ENCODE peak calls at places on chromosome 17, in seven cellular contexts. K is stomach; J is cardiac muscle cell; P is A549; T is astrocyte; I is CD8-positive, alpha-beta T cell; Z is colonic mucosa. O is an unnamed sample.

GRCh38 chr17:79905832-79906231 is 66.6 kb upstream of the CBX4 start:
- DNase-seq in K (no peak), J (no peak), P (peak; percentile 77), T (no peak), I (no peak), Z (no peak), O (no peak)

GRCh38 chr17:34156741-34157589 is 98.1 kb upstream of the CCL2 start:
- DNase-seq in K (no peak), J (peak; percentile 34), P (no peak), T (no peak), I (no peak), Z (no peak), O (no peak)

GRCh38 chr17:78973196-78973595 is 6.5 kb downstream of the LGALS3BP start:
- DNase-seq in K (no peak), J (peak; percentile 37), P (no peak), T (no peak), I (no peak), Z (no peak), O (no peak)

GRCh38 chr17:4074831-4075495 is 67.9 kb downstream of the ZZEF1 start:
- DNase-seq in K (no peak), J (peak; percentile 50), P (peak; percentile 56), T (peak; percentile 20), I (no peak), Z (no peak), O (no peak)

GRCh38 chr17:78374631-78375274 is 3.7 kb upstream of the PGS1 start:
- DNase-seq in K (no peak), J (no peak), P (no peak), T (peak; percentile 89), I (no peak), Z (no peak), O (no peak)

GRCh38 chr17:41211845-41212466 is 14.5 kb upstream of the KRTAP9-2 start:
- DNase-seq in K (no peak), J (no peak), P (peak; percentile 55), T (peak; percentile 35), I (no peak), Z (no peak), O (peak; percentile 44)

GRCh38 chr17:77631307-77631706 is 327.2 kb upstream of the TNRC6C start:
- DNase-seq in K (no peak), J (no peak), P (no peak), T (no peak), I (no peak), Z (no peak), O (no peak)

GRCh38 chr17:9874722-9875121 is 30.3 kb downstream of the RCVRN start:
- DNase-seq in K (no peak), J (no peak), P (no peak), T (no peak), I (no peak), Z (no peak), O (no peak)

GRCh38 chr17:79749156-79749815 is 18.5 kb downstream of the ENPP7 start:
- DNase-seq in K (no peak), J (no peak), P (no peak), T (peak; percentile 71), I (no peak), Z (no peak), O (no peak)

GRCh38 chr17:72404872-72405271 is 284.1 kb downstream of the SOX9 start:
- DNase-seq in K (no peak), J (no peak), P (no peak), T (peak; percentile 81), I (no peak), Z (no peak), O (no peak)

GRCh38 chr17:59105852-59106462 is 723 bp downstream of the TRIM37 start:
- DNase-seq in K (peak; percentile 63), J (no peak), P (peak; percentile 69), T (peak; percentile 19), I (peak; percentile 86), Z (peak; percentile 80), O (peak; percentile 72)

GRCh38 chr17:50634123-50634914 is at the start of gene ABCC3:
- DNase-seq in K (peak; percentile 75), J (peak; percentile 28), P (peak; percentile 87), T (peak; percentile 16), I (no peak), Z (peak; percentile 86), O (peak; percentile 91)

GRCh38 chr17:47179141-47179540 is 10.0 kb downstream of the CDC27 start:
- DNase-seq in K (no peak), J (peak; percentile 21), P (no peak), T (no peak), I (no peak), Z (no peak), O (no peak)

GRCh38 chr17:78479369-78479768 is 97.8 kb downstream of the DNAH17 start:
- DNase-seq in K (no peak), J (no peak), P (no peak), T (no peak), I (no peak), Z (no peak), O (no peak)

GRCh38 chr17:12637015-12637414 is 28.7 kb upstream of the MYOCD start:
- DNase-seq in K (no peak), J (peak; percentile 35), P (peak; percentile 56), T (peak; percentile 98), I (no peak), Z (no peak), O (no peak)

GRCh38 chr17:10730956-10731879 is 1.4 kb upstream of the TMEM220 start:
- DNase-seq in K (peak; percentile 63), J (no peak), P (no peak), T (no peak), I (no peak), Z (peak; percentile 70), O (peak; percentile 60)

GRCh38 chr17:80616705-80617104 is 72.1 kb downstream of the RPTOR start:
- DNase-seq in K (no peak), J (no peak), P (no peak), T (no peak), I (no peak), Z (no peak), O (no peak)

GRCh38 chr17:34913001-34913400 is 48.3 kb downstream of the CCT6B start:
- DNase-seq in K (no peak), J (no peak), P (no peak), T (no peak), I (no peak), Z (no peak), O (no peak)

GRCh38 chr17:7352559-7352889 is 562 bp downstream of the KCTD11 start:
- DNase-seq in K (no peak), J (no peak), P (no peak), T (no peak), I (no peak), Z (no peak), O (no peak)

GRCh38 chr17:7356072-7356549 is 1.2 kb downstream of the TMEM95 start:
- DNase-seq in K (peak; percentile 89), J (peak; percentile 79), P (peak; percentile 89), T (peak; percentile 24), I (peak; percentile 83), Z (peak; percentile 89), O (peak; percentile 94)

GRCh38 chr17:7355053-7355452 is at the start of gene TMEM95:
- DNase-seq in K (no peak), J (no peak), P (no peak), T (no peak), I (no peak), Z (peak; percentile 41), O (no peak)

GRCh38 chr17:7352910-7353635 is 1.1 kb downstream of the KCTD11 start:
- DNase-seq in K (no peak), J (no peak), P (no peak), T (no peak), I (no peak), Z (no peak), O (no peak)

GRCh38 chr17:7354262-7354781 is 634 bp upstream of the TMEM95 start:
- DNase-seq in K (no peak), J (peak; percentile 36), P (no peak), T (peak; percentile 63), I (no peak), Z (peak; percentile 32), O (no peak)
- H3K4me3 ChIP-seq in K (no peak overlapping the region), J (no peak overlapping the region), P (no peak overlapping the region), T (no peak overlapping the region), I (no peak overlapping the region), Z (no peak overlapping the region), O (no peak overlapping the region)

DNA sequence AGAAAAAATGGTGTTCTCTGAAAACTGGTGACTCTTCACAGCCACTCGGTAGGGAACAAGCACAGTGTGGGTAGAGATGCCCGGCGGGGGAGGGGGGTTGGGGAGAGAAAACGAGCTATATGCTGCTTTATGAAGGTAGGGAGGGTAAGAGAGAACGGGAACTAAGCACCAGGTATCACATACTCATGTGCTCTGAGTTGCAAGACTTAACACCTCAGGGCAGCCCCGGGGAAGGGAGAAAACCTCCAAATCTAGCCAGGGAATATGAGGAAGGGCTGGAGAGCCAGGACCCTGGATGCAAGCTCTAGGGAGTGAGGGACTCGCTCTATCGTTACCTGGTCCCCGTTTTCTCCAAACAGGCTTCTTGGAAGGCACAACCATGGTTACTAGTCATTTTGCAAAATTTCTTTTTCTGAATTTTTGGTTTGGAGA is 35.3 kb downstream of the HIC1 start:
- DNase-seq in K (no peak), J (no peak), P (no peak), T (no peak), I (peak; percentile 30), Z (no peak), O (no peak)
- H3K4me1 ChIP-seq in K (peaks cover 76% of the 10 kb centered on the region), J (peaks cover 60% of the 10 kb centered on the region), P (peaks cover 6% of the 10 kb centered on the region), T (peaks cover 57% of the 10 kb centered on the region), I (peaks cover 36% of the 10 kb centered on the region), Z (peaks cover 17% of the 10 kb centered on the region), O (peaks cover 33% of the 10 kb centered on the region)

DNA sequence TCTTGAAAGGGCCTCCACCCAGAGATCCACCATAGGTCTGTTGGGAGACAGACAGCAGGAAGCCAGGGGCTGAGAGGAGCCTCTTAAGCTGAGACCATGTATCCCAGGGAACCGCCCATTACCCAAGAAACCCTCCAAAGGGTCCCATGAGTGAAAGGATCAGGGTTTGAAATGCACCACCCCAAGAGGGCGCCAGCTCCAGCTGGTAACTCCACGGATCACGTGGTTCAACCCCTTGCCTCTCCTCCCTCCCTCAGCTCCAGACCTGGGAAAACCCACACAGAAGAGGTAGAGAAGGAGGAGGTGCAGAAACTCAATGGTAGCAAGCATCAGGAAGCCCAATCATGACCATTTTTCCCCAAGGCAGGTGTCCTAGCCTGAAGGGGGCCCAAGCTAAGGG is 148.7 kb downstream of the AIPL1 start:
- DNase-seq in K (no peak), J (no peak), P (no peak), T (no peak), I (no peak), Z (no peak), O (no peak)
- TF ChIP-seq CTCF in K (no peak), J (no peak), P (no peak), T (no peak), I (no peak), Z (no peak), O (no peak)

GRCh38 chr17:6243186-6243585 is 173.0 kb downstream of the WSCD1 start:
- DNase-seq in K (no peak), J (no peak), P (no peak), T (no peak), I (no peak), Z (no peak), O (no peak)

GRCh38 chr17:6244796-6245195 is 174.6 kb downstream of the WSCD1 start:
- DNase-seq in K (no peak), J (no peak), P (no peak), T (no peak), I (no peak), Z (no peak), O (no peak)

GRCh38 chr17:6241996-6242395 is 171.8 kb downstream of the WSCD1 start:
- DNase-seq in K (no peak), J (no peak), P (no peak), T (no peak), I (no peak), Z (no peak), O (no peak)

GRCh38 chr17:6245301-6245810 is 175.2 kb downstream of the WSCD1 start:
- DNase-seq in K (no peak), J (no peak), P (no peak), T (no peak), I (no peak), Z (no peak), O (no peak)

GRCh38 chr17:6244253-6244652 is 174.1 kb downstream of the WSCD1 start:
- DNase-seq in K (no peak), J (no peak), P (no peak), T (no peak), I (no peak), Z (no peak), O (no peak)
- H3K4me3 ChIP-seq in K (no peak overlapping the region), J (no peak overlapping the region), P (no peak overlapping the region), T (no peak overlapping the region), I (no peak overlapping the region), Z (no peak overlapping the region), O (no peak overlapping the region)